ENCODE peak calls at places on chromosomes 1 and 21, in four cellular contexts. M, Y, L and A are unnamed samples.

GRCh38 chr1:14352897-14353296 is 245.6 kb upstream of the KAZN start:
- DNase-seq in M (no peak), L (no peak), Y (no peak), A (no peak)

GRCh38 chr1:231836227-231836893 is 209.8 kb downstream of the DISC1 start:
- DNase-seq in Y (peak; percentile 72), M (no peak), L (no peak), A (no peak)

GRCh38 chr1:35808376-35809155 is 750 bp downstream of the AGO4 start:
- DNase-seq in Y (peak; percentile 41), L (peak; percentile 43), M (peak; percentile 46), A (peak; percentile 27)

GRCh38 chr1:202074985-202075773 is 47.5 kb upstream of the GPR37L1 start:
- DNase-seq in Y (no peak), M (no peak), L (no peak), A (no peak)

GRCh38 chr1:233750139-233750538 is 136.2 kb downstream of the KCNK1 start:
- DNase-seq in L (no peak), M (no peak), Y (no peak), A (no peak)

GRCh38 chr1:168127493-168127892 is 9.2 kb downstream of the GPR161 start:
- DNase-seq in L (no peak), M (no peak), Y (no peak), A (no peak)

GRCh38 chr1:205967555-205968335 is 24.5 kb upstream of the SLC26A9 start:
- DNase-seq in Y (no peak), L (no peak), M (no peak), A (no peak)

GRCh38 chr1:156387899-156388813 is 19.1 kb downstream of the RHBG start:
- DNase-seq in M (no peak), Y (peak; percentile 37), L (no peak), A (no peak)

GRCh38 chr1:218674280-218674773 is 329.2 kb downstream of the TGFB2 start:
- DNase-seq in M (no peak), L (no peak), Y (peak; percentile 60), A (peak; percentile 19)

GRCh38 chr21:32359719-32360260 is 33.0 kb downstream of the URB1 start:
- DNase-seq in M (no peak), L (no peak), Y (no peak), A (no peak)

GRCh38 chr21:42684109-42684916 is 30.9 kb downstream of the PDE9A start:
- DNase-seq in M (no peak), Y (no peak), L (no peak), A (no peak)

GRCh38 chr1:212062832-212063438 is 27.4 kb downstream of the DTL start:
- DNase-seq in Y (peak; percentile 66), L (no peak), M (no peak), A (no peak)

GRCh38 chr1:163090321-163090945 is 21.3 kb downstream of the RGS4 start:
- DNase-seq in L (no peak), Y (no peak), M (no peak), A (no peak)

GRCh38 chr1:30692948-30693301 is 30.5 kb downstream of the MATN1 start:
- DNase-seq in M (no peak), Y (no peak), L (no peak), A (no peak)

GRCh38 chr1:36359383-36359782 is 26.3 kb downstream of the STK40 start:
- DNase-seq in M (no peak), L (no peak), Y (no peak), A (peak; percentile 98)

GRCh38 chr21:36260030-36260787 is 59.8 kb upstream of the MORC3 start:
- DNase-seq in L (peak; percentile 83), M (peak; percentile 41), Y (peak; percentile 77), A (peak; percentile 57)

GRCh38 chr1:202063093-202063492 is 52.7 kb downstream of the ELF3 start:
- DNase-seq in L (no peak), Y (no peak), M (no peak), A (no peak)

GRCh38 chr1:9075023-9075422 is 5.6 kb upstream of the SLC2A5 start:
- DNase-seq in M (no peak), L (no peak), Y (no peak), A (no peak)

GRCh38 chr1:228304766-228305395 is 97.0 kb downstream of the OBSCN start:
- DNase-seq in L (no peak), Y (no peak), M (no peak), A (no peak)

GRCh38 chr1:60972841-60973364 is 109.5 kb upstream of the NFIA start:
- DNase-seq in L (no peak), Y (peak; percentile 28), M (no peak), A (no peak)

GRCh38 chr1:14571810-14572767 is 26.4 kb upstream of the KAZN start:
- DNase-seq in M (no peak), Y (peak; percentile 19), L (no peak), A (peak; percentile 21)

GRCh38 chr1:7301346-7301993 is 469.6 kb upstream of the VAMP3 start:
- DNase-seq in Y (no peak), L (no peak), M (no peak), A (no peak)

GRCh38 chr1:184970691-184971161 is 3.6 kb downstream of the NIBAN1 start:
- DNase-seq in Y (no peak), L (no peak), M (no peak), A (no peak)

GRCh38 chr21:36338975-36339374 is 19.0 kb downstream of the MORC3 start:
- DNase-seq in L (no peak), Y (no peak), M (no peak), A (no peak)

GRCh38 chr1:221397606-221398005 is 344.3 kb downstream of the DUSP10 start:
- DNase-seq in M (no peak), L (no peak), Y (no peak), A (no peak)

GRCh38 chr1:8314346-8315280 is 3.3 kb upstream of the SLC45A1 start:
- DNase-seq in L (peak; percentile 85), Y (peak; percentile 91), M (peak; percentile 85), A (peak; percentile 88)

GRCh38 chr1:116496380-116496779 is 74.4 kb downstream of the CD58 start:
- DNase-seq in L (no peak), Y (peak; percentile 34), M (no peak), A (no peak)

GRCh38 chr1:114758251-114758832 is 558 bp upstream of the CSDE1 start:
- DNase-seq in L (no peak), Y (no peak), M (no peak), A (no peak)

GRCh38 chr1:34396042-34396441 is 219.3 kb downstream of the C1orf94 start:
- DNase-seq in M (no peak), Y (no peak), L (no peak), A (no peak)

GRCh38 chr1:156281281-156282142 is 1.1 kb downstream of the SMG5 start:
- DNase-seq in M (no peak), Y (peak; percentile 45), L (peak; percentile 39), A (peak; percentile 25)

GRCh38 chr1:27360159-27361043 is 6.4 kb downstream of the MAP3K6 start:
- DNase-seq in Y (peak; percentile 54), L (peak; percentile 39), M (peak; percentile 52), A (no peak)

GRCh38 chr1:53037159-53037558 is 24.9 kb upstream of the PODN start:
- DNase-seq in M (no peak), Y (no peak), L (no peak), A (no peak)

GRCh38 chr1:166141969-166142368 is 24.8 kb downstream of the FAM78B start:
- DNase-seq in Y (no peak), M (no peak), L (no peak), A (no peak)

GRCh38 chr1:119159096-119159495 is 18.6 kb upstream of the WARS2 start:
- DNase-seq in Y (no peak), L (no peak), M (no peak), A (no peak)

GRCh38 chr1:76278711-76279386 is 204.3 kb downstream of the ST6GALNAC3 start:
- DNase-seq in L (no peak), M (no peak), Y (no peak), A (no peak)

DNA sequence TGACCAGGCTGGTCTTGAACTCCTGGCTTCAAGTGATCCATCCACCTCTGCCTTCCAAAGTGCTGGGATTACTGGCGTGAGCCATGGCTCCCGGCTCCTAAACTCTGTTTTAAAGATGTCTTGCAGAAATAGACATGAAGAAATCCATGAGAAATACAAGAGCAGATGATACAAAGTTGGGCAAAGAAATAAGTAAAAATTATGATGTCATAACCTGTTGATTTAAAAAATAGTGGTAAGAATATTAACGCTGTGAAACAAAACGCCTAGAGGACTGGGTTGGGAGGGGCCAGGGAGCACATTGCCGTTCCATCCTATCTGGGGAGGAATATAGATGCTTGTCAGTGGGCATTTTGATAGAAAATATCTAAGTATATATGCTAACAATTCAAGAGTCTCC is 1.2 kb upstream of the ITGB2 start:
- DNase-seq in Y (no peak), L (no peak), M (no peak), A (no peak)
- H3K4me1 ChIP-seq in Y (no peaks in the 10 kb centered on the region), L (no peaks in the 10 kb centered on the region), M (peaks cover 3% of the 10 kb centered on the region), A (no peaks in the 10 kb centered on the region)

DNA sequence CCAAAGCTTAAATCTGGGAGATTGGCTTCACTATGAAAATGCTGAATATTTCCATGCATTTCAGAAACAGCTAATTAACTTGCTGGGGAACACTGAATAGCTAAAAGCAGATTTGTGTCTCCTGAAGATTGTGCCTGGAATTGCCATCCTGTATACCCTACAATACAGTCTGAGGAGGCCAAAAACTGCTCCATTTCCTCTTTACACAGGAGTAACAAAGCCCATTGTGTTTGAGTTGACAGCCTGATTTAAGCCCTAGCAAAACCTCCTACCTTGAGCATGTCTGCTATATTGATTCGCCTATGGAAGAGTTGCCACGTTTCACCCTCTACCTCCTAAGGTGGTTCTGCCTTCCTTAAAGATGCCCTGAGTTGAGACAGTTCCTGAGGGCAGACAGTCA is 1.5 kb upstream of the PIK3R3 start:
- DNase-seq in M (no peak), Y (no peak), L (no peak), A (no peak)
- H3K4me3 ChIP-seq in M (no peak overlapping the region), Y (no peak overlapping the region), L (no peak overlapping the region), A (no peak overlapping the region)

GRCh38 chr1:90993245-90993644 is 28.6 kb downstream of the ZNF644 start:
- DNase-seq in Y (no peak), L (no peak), M (no peak), A (no peak)
- H3K9me3 ChIP-seq in Y (no peaks in the 10 kb centered on the region), L (no peaks in the 10 kb centered on the region), M (peaks cover 4% of the 10 kb centered on the region), A (no peaks in the 10 kb centered on the region)

GRCh38 chr21:44439211-44439600 is 16.1 kb upstream of the LRRC3 start:
- DNase-seq in M (no peak), L (no peak), Y (no peak), A (no peak)
- H3K4me1 ChIP-seq in M (peaks cover 6% of the 10 kb centered on the region), L (no peaks in the 10 kb centered on the region), Y (no peaks in the 10 kb centered on the region), A (no peaks in the 10 kb centered on the region)